ENCODE peak calls at places on chromosomes 7 and 10, in seven cellular contexts. K is upper lobe of right lung; Y is activated naive CD4-positive, alpha-beta T cell; T is tibial artery; R is right lobe of liver; H is mesothelial cell of epicardium; S is NCI-H1092. V is an unnamed sample.

GRCh38 chr7:32161708-32162107 is 91.5 kb upstream of the PDE1C start:
- DNase-seq in T (no peak), H (no peak), R (no peak), Y (no peak), K (no peak), S (no peak), V (no peak)

GRCh38 chr10:47361293-47361692 is 13.1 kb downstream of the RBP3 start:
- DNase-seq in R (no peak), S (no peak), H (no peak), K (no peak), Y (no peak), T (peak; percentile 48), V (no peak)

GRCh38 chr10:97726636-97727178 is 10.2 kb upstream of the ZFYVE27 start:
- DNase-seq in T (no peak), Y (no peak), H (no peak), S (no peak), R (no peak), K (no peak), V (no peak)

GRCh38 chr7:107162466-107162865 is 6.3 kb upstream of the HBP1 start:
- DNase-seq in T (no peak), K (no peak), Y (no peak), R (no peak), H (no peak), S (no peak), V (no peak)

GRCh38 chr10:48523820-48524758 is 80.8 kb downstream of the ARHGAP22 start:
- DNase-seq in K (no peak), R (no peak), S (no peak), T (peak; percentile 27), H (no peak), Y (no peak), V (no peak)

GRCh38 chr7:37970211-37970610 is 49.8 kb downstream of the EPDR1 start:
- DNase-seq in Y (no peak), K (no peak), R (no peak), T (no peak), H (no peak), S (no peak), V (no peak)

GRCh38 chr7:149294641-149295480 is 32.9 kb downstream of the ZNF783 start:
- DNase-seq in K (peak; percentile 61), Y (no peak), R (no peak), H (no peak), S (no peak), T (no peak), V (no peak)

GRCh38 chr10:123442901-123443300 is 223.3 kb upstream of the GPR26 start:
- DNase-seq in T (no peak), R (no peak), H (no peak), K (no peak), S (no peak), Y (no peak), V (no peak)

GRCh38 chr10:16853201-16853600 is 36.0 kb upstream of the RSU1 start:
- DNase-seq in K (no peak), H (no peak), T (no peak), S (peak; percentile 10), Y (no peak), R (no peak), V (no peak)

GRCh38 chr7:28168393-28169158 is 12.0 kb downstream of the JAZF1 start:
- DNase-seq in K (no peak), S (no peak), R (no peak), Y (no peak), H (no peak), T (no peak), V (no peak)

GRCh38 chr7:43248961-43249807 is 136.7 kb downstream of the HECW1 start:
- DNase-seq in H (no peak), T (no peak), R (no peak), Y (no peak), S (no peak), K (peak; percentile 64), V (no peak)

GRCh38 chr10:6464862-6465430 is 115.1 kb downstream of the PRKCQ start:
- DNase-seq in R (no peak), Y (no peak), T (no peak), H (no peak), K (no peak), S (no peak), V (no peak)

GRCh38 chr7:139648617-139648932 is 125.1 kb downstream of the CLEC2L start:
- DNase-seq in S (no peak), Y (no peak), R (no peak), H (no peak), K (no peak), T (no peak), V (no peak)

GRCh38 chr7:29607889-29608288 is 44.3 kb downstream of the PRR15 start:
- DNase-seq in S (no peak), R (no peak), K (no peak), Y (no peak), H (no peak), T (no peak), V (no peak)

GRCh38 chr7:141742229-141742628 is 4.1 kb downstream of the SSBP1 start:
- DNase-seq in H (no peak), R (no peak), S (no peak), K (no peak), Y (no peak), T (no peak), V (no peak)

GRCh38 chr10:112896722-112897121 is 53.3 kb upstream of the TCF7L2 start:
- DNase-seq in H (no peak), K (no peak), T (no peak), R (no peak), S (no peak), Y (no peak), V (no peak)

GRCh38 chr7:158829021-158829341 is 328 bp downstream of the ESYT2 start:
- DNase-seq in Y (peak; percentile 55), S (peak; percentile 62), H (peak; percentile 45), R (no peak), T (no peak), K (peak; percentile 89), V (peak; percentile 67)

GRCh38 chr7:107432261-107432660 is 37.6 kb upstream of the GPR22 start:
- DNase-seq in H (no peak), T (no peak), S (no peak), Y (no peak), K (no peak), R (no peak), V (no peak)

GRCh38 chr10:16741540-16741939 is 75.7 kb downstream of the RSU1 start:
- DNase-seq in H (no peak), R (no peak), K (no peak), Y (no peak), S (no peak), T (no peak), V (no peak)

GRCh38 chr7:80935971-80936370 is 17.1 kb upstream of the SEMA3C start:
- DNase-seq in S (no peak), Y (no peak), H (no peak), R (no peak), K (no peak), T (no peak), V (no peak)

GRCh38 chr7:8282871-8283270 is 20.9 kb upstream of the ICA1 start:
- DNase-seq in S (no peak), T (no peak), H (no peak), R (no peak), Y (no peak), K (no peak), V (no peak)

GRCh38 chr10:95248989-95249388 is 41.8 kb downstream of the PDLIM1 start:
- DNase-seq in R (no peak), Y (no peak), K (no peak), T (peak; percentile 78), H (no peak), S (no peak), V (no peak)

GRCh38 chr10:126749030-126749655 is 78.7 kb upstream of the C10orf90 start:
- DNase-seq in T (no peak), K (peak; percentile 84), R (peak; percentile 71), Y (no peak), S (peak; percentile 21), H (peak; percentile 55), V (no peak)

GRCh38 chr7:17939670-17940301 is 508 bp downstream of the SNX13 start:
- DNase-seq in T (peak; percentile 75), K (peak; percentile 73), R (peak; percentile 71), Y (peak; percentile 41), S (peak; percentile 27), H (no peak), V (peak; percentile 22)

GRCh38 chr7:114243019-114243507 is 171.6 kb upstream of the FOXP2 start:
- DNase-seq in Y (no peak), R (no peak), K (no peak), T (no peak), S (no peak), H (no peak), V (no peak)